ENCODE peak calls at places on chromosome 21, in four cellular contexts. One of them, this sample, is unnamed. For H3K27me3, the result is how much of the 10 kb centered on the place peaks cover.

GRCh38 chr21:25862596-25862995 is 127.8 kb downstream of the GABPA start:
- DNase-seq in breast epithelium: no peak
- DNase-seq in neural progenitor cell: peak
- DNase-seq in right cardiac atrium: no peak
- DNase-seq in this sample: peak

GRCh38 chr21:27269646-27270045 is 302.8 kb upstream of the ADAMTS5 start:
- DNase-seq in breast epithelium: no peak
- DNase-seq in neural progenitor cell: no peak
- DNase-seq in right cardiac atrium: no peak
- DNase-seq in this sample: no peak

GRCh38 chr21:34219334-34220020 is 144.3 kb upstream of the KCNE2 start:
- DNase-seq in breast epithelium: no peak
- DNase-seq in neural progenitor cell: no peak
- DNase-seq in right cardiac atrium: no peak
- DNase-seq in this sample: no peak

GRCh38 chr21:26405735-26406361 is 167.2 kb downstream of the CYYR1 start:
- DNase-seq in breast epithelium: no peak
- DNase-seq in neural progenitor cell: peak
- DNase-seq in right cardiac atrium: no peak
- DNase-seq in this sample: no peak

GRCh38 chr21:30463713-30464112 is 16.5 kb downstream of the KRTAP19-1 start:
- DNase-seq in breast epithelium: no peak
- DNase-seq in neural progenitor cell: peak
- DNase-seq in right cardiac atrium: no peak
- DNase-seq in this sample: no peak

GRCh38 chr21:35084869-35085268 is 35.8 kb upstream of the RUNX1 start:
- DNase-seq in breast epithelium: no peak
- DNase-seq in neural progenitor cell: no peak
- DNase-seq in right cardiac atrium: no peak
- DNase-seq in this sample: no peak

GRCh38 chr21:26736449-26736848 is 108.8 kb downstream of the ADAMTS1 start:
- DNase-seq in breast epithelium: no peak
- DNase-seq in neural progenitor cell: no peak
- DNase-seq in right cardiac atrium: no peak
- DNase-seq in this sample: no peak

GRCh38 chr21:35179990-35180557 is 131.0 kb upstream of the RUNX1 start:
- DNase-seq in breast epithelium: no peak
- DNase-seq in neural progenitor cell: no peak
- DNase-seq in right cardiac atrium: no peak
- DNase-seq in this sample: no peak

GRCh38 chr21:26391166-26391565 is 181.9 kb downstream of the CYYR1 start:
- DNase-seq in breast epithelium: no peak
- DNase-seq in neural progenitor cell: no peak
- DNase-seq in right cardiac atrium: no peak
- DNase-seq in this sample: no peak

GRCh38 chr21:16330340-16331319 is 600.8 kb downstream of the USP25 start:
- DNase-seq in breast epithelium: no peak
- DNase-seq in neural progenitor cell: peak
- DNase-seq in right cardiac atrium: no peak
- DNase-seq in this sample: peak

GRCh38 chr21:28834335-28835238 is 158.1 kb downstream of the LTN1 start:
- DNase-seq in breast epithelium: no peak
- DNase-seq in neural progenitor cell: no peak
- DNase-seq in right cardiac atrium: no peak
- DNase-seq in this sample: no peak

GRCh38 chr21:43299441-43300277 is 127.3 kb downstream of the SIK1 start:
- DNase-seq in breast epithelium: no peak
- DNase-seq in neural progenitor cell: no peak
- DNase-seq in right cardiac atrium: peak
- DNase-seq in this sample: no peak

GRCh38 chr21:44433791-44434567 is 21.3 kb upstream of the LRRC3 start:
- DNase-seq in breast epithelium: no peak
- DNase-seq in neural progenitor cell: no peak
- DNase-seq in right cardiac atrium: peak
- DNase-seq in this sample: peak

GRCh38 chr21:34805157-34805556 is 136.4 kb downstream of the CLIC6 start:
- DNase-seq in breast epithelium: no peak
- DNase-seq in neural progenitor cell: no peak
- DNase-seq in right cardiac atrium: no peak
- DNase-seq in this sample: no peak

GRCh38 chr21:15006594-15007230 is 58.1 kb downstream of the NRIP1 start:
- DNase-seq in breast epithelium: no peak
- DNase-seq in neural progenitor cell: no peak
- DNase-seq in right cardiac atrium: no peak
- DNase-seq in this sample: no peak

GRCh38 chr21:15617968-15618367 is 111.8 kb upstream of the USP25 start:
- DNase-seq in breast epithelium: no peak
- DNase-seq in neural progenitor cell: peak
- DNase-seq in right cardiac atrium: no peak
- DNase-seq in this sample: no peak

GRCh38 chr21:16563795-16564194 is 834.0 kb downstream of the USP25 start:
- DNase-seq in breast epithelium: peak
- DNase-seq in neural progenitor cell: peak
- DNase-seq in right cardiac atrium: no peak
- DNase-seq in this sample: no peak

GRCh38 chr21:15976807-15977206 is 247.0 kb downstream of the USP25 start:
- DNase-seq in breast epithelium: no peak
- DNase-seq in neural progenitor cell: peak
- DNase-seq in right cardiac atrium: peak
- DNase-seq in this sample: peak

GRCh38 chr21:35370071-35370470 is 321.0 kb upstream of the RUNX1 start:
- DNase-seq in breast epithelium: no peak
- DNase-seq in neural progenitor cell: no peak
- DNase-seq in right cardiac atrium: no peak
- DNase-seq in this sample: no peak

GRCh38 chr21:44301961-44302406 is 2.1 kb downstream of the PFKL start:
- DNase-seq in breast epithelium: no peak
- DNase-seq in neural progenitor cell: no peak
- DNase-seq in right cardiac atrium: no peak
- DNase-seq in this sample: no peak

GRCh38 chr21:44704636-44705001 is 6.8 kb downstream of the TSPEAR start:
- DNase-seq in breast epithelium: no peak
- DNase-seq in neural progenitor cell: no peak
- DNase-seq in right cardiac atrium: no peak
- DNase-seq in this sample: peak

GRCh38 chr21:29376556-29376955 is 77.8 kb downstream of the BACH1 start:
- DNase-seq in breast epithelium: no peak
- DNase-seq in neural progenitor cell: peak
- DNase-seq in right cardiac atrium: peak
- DNase-seq in this sample: peak

GRCh38 chr21:44310628-44311027 is 10.8 kb downstream of the PFKL start:
- DNase-seq in breast epithelium: no peak
- DNase-seq in neural progenitor cell: no peak
- DNase-seq in right cardiac atrium: no peak
- DNase-seq in this sample: no peak

GRCh38 chr21:44695176-44695575 is 1.8 kb upstream of the KRTAP10-12 start:
- DNase-seq in breast epithelium: no peak
- DNase-seq in neural progenitor cell: no peak
- DNase-seq in right cardiac atrium: no peak
- DNase-seq in this sample: peak

GRCh38 chr21:18147678-18148077 is 97.0 kb upstream of the CHODL start:
- DNase-seq in breast epithelium: no peak
- DNase-seq in neural progenitor cell: no peak
- DNase-seq in right cardiac atrium: no peak
- DNase-seq in this sample: no peak

GRCh38 chr21:30623362-30623761 is 2.9 kb downstream of the KRTAP20-4 start:
- DNase-seq in breast epithelium: no peak
- DNase-seq in neural progenitor cell: no peak
- DNase-seq in right cardiac atrium: no peak
- DNase-seq in this sample: no peak

GRCh38 chr21:44547656-44548331 is 3.5 kb downstream of the KRTAP10-2 start:
- DNase-seq in breast epithelium: no peak
- DNase-seq in neural progenitor cell: no peak
- DNase-seq in right cardiac atrium: no peak
- DNase-seq in this sample: no peak

GRCh38 chr21:16193758-16194606 is 464.2 kb downstream of the USP25 start:
- DNase-seq in breast epithelium: peak
- DNase-seq in neural progenitor cell: peak
- DNase-seq in right cardiac atrium: peak
- DNase-seq in this sample: peak

GRCh38 chr21:26130249-26130896 is 40.2 kb downstream of the APP start:
- DNase-seq in breast epithelium: no peak
- DNase-seq in neural progenitor cell: no peak
- DNase-seq in right cardiac atrium: no peak
- DNase-seq in this sample: no peak

GRCh38 chr21:29299906-29300546 is 1.3 kb downstream of the BACH1 start:
- DNase-seq in breast epithelium: no peak
- DNase-seq in neural progenitor cell: peak
- DNase-seq in right cardiac atrium: peak
- DNase-seq in this sample: peak

GRCh38 chr21:44423941-44424607 is 31.2 kb upstream of the LRRC3 start:
- DNase-seq in breast epithelium: no peak
- DNase-seq in neural progenitor cell: no peak
- DNase-seq in right cardiac atrium: no peak
- DNase-seq in this sample: peak

GRCh38 chr21:26117972-26118367 is 52.6 kb downstream of the APP start:
- DNase-seq in breast epithelium: no peak
- DNase-seq in neural progenitor cell: no peak
- DNase-seq in right cardiac atrium: no peak
- DNase-seq in this sample: no peak

GRCh38 chr21:35316933-35317332 is 267.8 kb upstream of the RUNX1 start:
- DNase-seq in breast epithelium: no peak
- DNase-seq in neural progenitor cell: no peak
- DNase-seq in right cardiac atrium: no peak
- DNase-seq in this sample: no peak

GRCh38 chr21:44815852-44816628 is 1.8 kb downstream of the SUMO3 start:
- DNase-seq in breast epithelium: no peak
- DNase-seq in neural progenitor cell: no peak
- DNase-seq in right cardiac atrium: peak
- DNase-seq in this sample: no peak

GRCh38 chr21:35086357-35086756 is 37.3 kb upstream of the RUNX1 start:
- DNase-seq in breast epithelium: no peak
- DNase-seq in neural progenitor cell: no peak
- DNase-seq in right cardiac atrium: no peak
- DNase-seq in this sample: no peak

GRCh38 chr21:34639882-34640788 is 25.2 kb upstream of the RCAN1 start:
- DNase-seq in breast epithelium: no peak
- DNase-seq in neural progenitor cell: no peak
- DNase-seq in right cardiac atrium: no peak
- DNase-seq in this sample: no peak

GRCh38 chr21:46130721-46131720 is 24.4 kb downstream of the FTCD start:
- DNase-seq in breast epithelium: no peak
- DNase-seq in neural progenitor cell: no peak
- DNase-seq in right cardiac atrium: peak
- DNase-seq in this sample: peak

GRCh38 chr21:46128106-46128982 is 27.0 kb downstream of the FTCD start:
- DNase-seq in breast epithelium: no peak
- DNase-seq in neural progenitor cell: peak
- DNase-seq in right cardiac atrium: peak
- DNase-seq in this sample: no peak

GRCh38 chr21:46129846-46130651 is 25.3 kb downstream of the FTCD start:
- DNase-seq in breast epithelium: no peak
- DNase-seq in neural progenitor cell: no peak
- DNase-seq in right cardiac atrium: peak
- DNase-seq in this sample: no peak

GRCh38 chr21:46128983-46129571 is 26.3 kb downstream of the FTCD start:
- DNase-seq in breast epithelium: no peak
- DNase-seq in neural progenitor cell: no peak
- DNase-seq in right cardiac atrium: peak
- DNase-seq in this sample: no peak

GRCh38 chr21:46131721-46132651 is 23.4 kb downstream of the FTCD start:
- DNase-seq in breast epithelium: no peak
- DNase-seq in neural progenitor cell: no peak
- DNase-seq in right cardiac atrium: peak
- DNase-seq in this sample: no peak
- H3K27ac ChIP-seq in breast epithelium: no peak
- H3K27ac ChIP-seq in neural progenitor cell: no peak
- H3K27ac ChIP-seq in right cardiac atrium: no peak
- H3K27ac ChIP-seq in this sample: no peak

GRCh38 chr21:36565616-36566015 is 85.7 kb upstream of the CLDN14 start:
- DNase-seq in breast epithelium: no peak
- DNase-seq in neural progenitor cell: no peak
- DNase-seq in right cardiac atrium: no peak
- DNase-seq in this sample: no peak
- H3K27me3 ChIP-seq in breast epithelium: under half
- H3K27me3 ChIP-seq in neural progenitor cell: under half
- H3K27me3 ChIP-seq in right cardiac atrium: under half
- H3K27me3 ChIP-seq in this sample: under half

DNA sequence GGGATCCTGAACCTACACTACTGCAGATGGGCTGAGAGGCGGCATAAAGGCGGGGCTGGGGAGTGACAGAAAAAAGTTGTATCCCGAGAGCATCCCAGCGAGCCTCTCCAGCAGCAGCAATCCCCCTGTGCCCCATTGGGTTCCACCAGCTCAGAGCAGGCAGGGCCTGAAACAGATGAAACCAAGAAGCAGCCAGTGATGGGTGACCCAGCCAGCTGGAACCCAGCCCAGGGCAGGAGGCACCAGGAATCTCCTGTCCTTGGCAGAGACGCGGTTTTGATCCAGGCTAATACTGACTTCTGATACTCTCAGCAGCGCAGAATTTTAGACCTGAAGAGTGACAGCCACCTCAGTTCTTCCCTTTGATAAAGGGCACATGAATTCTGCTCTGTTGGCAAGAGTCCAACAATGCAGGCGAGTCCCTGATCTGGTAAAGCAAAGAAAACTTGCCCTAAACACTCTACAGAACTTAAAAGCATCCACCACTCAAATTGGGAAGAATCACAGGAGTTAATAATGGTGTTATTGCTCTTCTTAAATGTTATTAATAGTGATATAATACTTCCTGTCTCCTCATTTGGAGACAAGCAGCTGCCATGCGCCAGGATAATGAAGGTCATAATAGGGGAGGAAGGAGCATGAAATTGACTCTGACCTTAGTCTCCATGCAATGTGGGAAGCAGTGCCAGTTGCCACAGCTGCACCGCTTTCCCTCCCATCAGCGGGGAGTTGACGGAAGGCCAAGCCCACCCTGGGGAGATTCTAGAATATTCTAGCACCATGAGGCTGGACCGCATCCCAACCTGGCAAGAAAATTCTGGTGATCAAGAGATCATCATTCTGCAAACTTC is 11.2 kb upstream of the OLIG1 start:
- DNase-seq in breast epithelium: no peak
- DNase-seq in neural progenitor cell: no peak
- DNase-seq in right cardiac atrium: peak
- DNase-seq in this sample: no peak
- H3K27ac ChIP-seq in breast epithelium: no peak
- H3K27ac ChIP-seq in neural progenitor cell: no peak
- H3K27ac ChIP-seq in right cardiac atrium: no peak
- H3K27ac ChIP-seq in this sample: no peak

DNA sequence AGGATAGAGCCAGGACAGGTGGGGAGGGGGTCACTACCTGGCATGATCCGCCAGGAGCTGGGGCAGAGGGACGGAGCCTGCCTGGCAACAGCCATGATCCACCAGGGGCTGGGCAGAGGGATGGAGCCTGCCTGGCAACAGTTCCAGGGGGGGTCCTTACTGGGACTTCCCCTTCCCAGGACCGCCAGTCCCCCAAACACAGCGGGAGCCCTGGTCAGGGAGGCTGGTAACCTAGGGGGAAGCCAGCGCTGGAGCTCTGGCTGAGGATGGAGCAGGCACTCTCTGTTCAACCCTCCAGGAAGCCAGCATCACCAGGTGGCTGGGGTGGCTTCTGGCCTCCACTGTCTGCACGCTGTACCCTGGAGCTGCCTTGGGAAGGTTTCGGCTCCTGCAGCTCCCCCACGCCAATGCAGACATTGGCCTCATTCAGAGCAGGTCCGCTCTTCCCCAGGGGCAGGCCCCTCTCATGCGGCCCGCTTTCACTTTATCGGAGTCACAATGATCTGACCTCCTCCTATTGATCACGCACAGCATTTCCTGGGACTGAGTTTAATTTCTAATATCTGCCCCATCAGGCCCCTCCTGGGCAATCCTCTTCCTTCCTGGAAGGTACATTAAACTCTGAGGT is 68.4 kb upstream of the ABCG1 start:
- DNase-seq in breast epithelium: no peak
- DNase-seq in neural progenitor cell: no peak
- DNase-seq in right cardiac atrium: no peak
- DNase-seq in this sample: no peak
- H3K27me3 ChIP-seq in breast epithelium: under half
- H3K27me3 ChIP-seq in neural progenitor cell: under half
- H3K27me3 ChIP-seq in right cardiac atrium: under half
- H3K27me3 ChIP-seq in this sample: under half

This sample was measured in WERI-Rb-1.